ENCODE peak calls at places on chromosomes 7 and 10, in eight cellular contexts. A is EH; Y is activated CD4-positive, alpha-beta T cell treated with anti-CD3 and anti-CD28 coated beads, Interleukin-2, amount 50 U/mL, for 4 hours; I is left ventricle myocardium inferior; Q is stimulated activated CD8-positive, alpha-beta memory T cell treated with anti-CD3 and anti-CD28 coated beads, Interleukin-7, amount 100 ng/mL, for 24 hours; W is retina; S is aorta; J is adrenal gland. B is an unnamed sample.

GRCh38 chr10:44333511-44333910 is 51.4 kb downstream of the CXCL12 start:
- DNase-seq in A (no peak), Y (no peak), I (no peak), Q (no peak), W (no peak), S (no peak), J (no peak), B (no peak)

GRCh38 chr7:114375914-114376313 is 38.7 kb upstream of the FOXP2 start:
- DNase-seq in A (no peak), Y (no peak), I (no peak), Q (no peak), W (no peak), S (no peak), J (no peak), B (no peak)

GRCh38 chr10:79266543-79267312 is 80.5 kb upstream of the PPIF start:
- DNase-seq in A (peak; percentile 98), Y (no peak), I (peak; percentile 70), Q (no peak), W (no peak), S (peak; percentile 95), J (peak; percentile 55), B (no peak)

GRCh38 chr7:135558337-135558767 is 635 bp downstream of the NUP205 start:
- DNase-seq in A (peak; percentile 73), Y (peak; percentile 54), I (peak; percentile 34), Q (peak; percentile 34), W (no peak), S (peak; percentile 62), J (peak; percentile 41), B (peak; percentile 78)

GRCh38 chr10:43461950-43462349 is 25.0 kb downstream of the ZNF487 start:
- DNase-seq in A (peak; percentile 76), Y (no peak), I (no peak), Q (no peak), W (peak; percentile 54), S (no peak), J (peak; percentile 47), B (peak; percentile 86)

GRCh38 chr10:99395750-99396445 is 34.5 kb downstream of the GOT1 start:
- DNase-seq in A (peak; percentile 93), Y (no peak), I (no peak), Q (no peak), W (no peak), S (no peak), J (no peak), B (no peak)

GRCh38 chr10:98314577-98315284 is 46.7 kb upstream of the LOXL4 start:
- DNase-seq in A (peak; percentile 67), Y (no peak), I (no peak), Q (no peak), W (no peak), S (peak; percentile 69), J (peak; percentile 55), B (no peak)

GRCh38 chr7:158450476-158451124 is 137.0 kb downstream of the PTPRN2 start:
- DNase-seq in A (no peak), Y (no peak), I (no peak), Q (no peak), W (no peak), S (no peak), J (no peak), B (no peak)

GRCh38 chr10:48607356-48608278 is 2.7 kb upstream of the ARHGAP22 start:
- DNase-seq in A (peak; percentile 63), Y (no peak), I (no peak), Q (no peak), W (no peak), S (no peak), J (peak; percentile 15), B (no peak)

GRCh38 chr10:35911233-35911632 is 269.1 kb upstream of the FZD8 start:
- DNase-seq in A (no peak), Y (no peak), I (no peak), Q (no peak), W (no peak), S (no peak), J (no peak), B (no peak)

GRCh38 chr10:23139677-23140076 is 44.3 kb downstream of the MSRB2 start:
- DNase-seq in A (no peak), Y (no peak), I (no peak), Q (no peak), W (no peak), S (no peak), J (no peak), B (no peak)

GRCh38 chr10:6018422-6018821 is 41.1 kb upstream of the IL15RA start:
- DNase-seq in A (no peak), Y (no peak), I (peak; percentile 48), Q (no peak), W (no peak), S (no peak), J (no peak), B (no peak)

GRCh38 chr7:116111429-116111828 is 80.9 kb upstream of the TFEC start:
- DNase-seq in A (no peak), Y (no peak), I (no peak), Q (no peak), W (no peak), S (no peak), J (no peak), B (no peak)

GRCh38 chr10:60757422-60757895 is 20.8 kb upstream of the CDK1 start:
- DNase-seq in A (peak; percentile 48), Y (no peak), I (no peak), Q (no peak), W (no peak), S (no peak), J (no peak), B (peak; percentile 11)

GRCh38 chr10:9709849-9710248 is 1307.8 kb upstream of the CELF2 start:
- DNase-seq in A (peak; percentile 0), Y (no peak), I (no peak), Q (no peak), W (no peak), S (no peak), J (no peak), B (no peak)

GRCh38 chr7:55517936-55518689 is 54.2 kb downstream of the VOPP1 start:
- DNase-seq in A (no peak), Y (no peak), I (no peak), Q (no peak), W (no peak), S (no peak), J (no peak), B (no peak)

GRCh38 chr10:103583871-103584215 is 90.3 kb downstream of the NEURL1 start:
- DNase-seq in A (no peak), Y (no peak), I (no peak), Q (no peak), W (no peak), S (no peak), J (no peak), B (no peak)

GRCh38 chr10:14560794-14561765 is 213.6 kb downstream of the FAM107B start:
- DNase-seq in A (no peak), Y (no peak), I (no peak), Q (no peak), W (no peak), S (no peak), J (no peak), B (no peak)

GRCh38 chr10:124650820-124651401 is 93.3 kb downstream of the FAM53B start:
- DNase-seq in A (no peak), Y (peak; percentile 47), I (no peak), Q (no peak), W (no peak), S (no peak), J (no peak), B (no peak)

GRCh38 chr10:7102084-7102483 is 308.8 kb downstream of the SFMBT2 start:
- DNase-seq in A (no peak), Y (no peak), I (no peak), Q (no peak), W (no peak), S (no peak), J (no peak), B (no peak)

GRCh38 chr10:103114876-103115275 is 78.2 kb downstream of the NT5C2 start:
- DNase-seq in A (no peak), Y (no peak), I (no peak), Q (no peak), W (no peak), S (no peak), J (no peak), B (no peak)

GRCh38 chr7:27073066-27073465 is 22.7 kb downstream of the HOXA1 start:
- DNase-seq in A (no peak), Y (no peak), I (no peak), Q (no peak), W (no peak), S (no peak), J (no peak), B (no peak)

GRCh38 chr10:52542891-52543290 is 228.8 kb downstream of the DKK1 start:
- DNase-seq in A (peak; percentile 30), Y (no peak), I (no peak), Q (no peak), W (no peak), S (no peak), J (no peak), B (no peak)

GRCh38 chr7:88386757-88387156 is 80.1 kb upstream of the STEAP4 start:
- DNase-seq in A (no peak), Y (no peak), I (no peak), Q (no peak), W (no peak), S (no peak), J (no peak), B (no peak)

GRCh38 chr10:12466701-12467100 is 117.4 kb downstream of the CAMK1D start:
- DNase-seq in A (no peak), Y (no peak), I (no peak), Q (no peak), W (no peak), S (no peak), J (no peak), B (no peak)

GRCh38 chr7:121049028-121049791 is 60.7 kb downstream of the CPED1 start:
- DNase-seq in A (peak; percentile 29), Y (no peak), I (no peak), Q (no peak), W (no peak), S (no peak), J (no peak), B (no peak)

GRCh38 chr7:161786-162185 is 30.6 kb upstream of the FAM20C start:
- DNase-seq in A (no peak), Y (no peak), I (no peak), Q (no peak), W (no peak), S (peak; percentile 21), J (peak; percentile 13), B (no peak)

GRCh38 chr7:124033093-124033806 is 383 bp upstream of the TMEM229A start:
- DNase-seq in A (no peak), Y (no peak), I (peak; percentile 22), Q (no peak), W (peak; percentile 75), S (peak; percentile 37), J (peak; percentile 22), B (peak; percentile 77)

GRCh38 chr10:73817826-73818225 is 6.4 kb upstream of the NDST2 start:
- DNase-seq in A (no peak), Y (no peak), I (no peak), Q (no peak), W (no peak), S (no peak), J (no peak), B (no peak)

GRCh38 chr10:8566737-8567136 is 512.2 kb downstream of the GATA3 start:
- DNase-seq in A (no peak), Y (no peak), I (no peak), Q (no peak), W (no peak), S (no peak), J (no peak), B (no peak)

GRCh38 chr7:45174328-45174610 is 16.7 kb downstream of the RAMP3 start:
- DNase-seq in A (no peak), Y (no peak), I (no peak), Q (no peak), W (no peak), S (no peak), J (no peak), B (no peak)

GRCh38 chr7:913736-914520 is 37.6 kb downstream of the GET4 start:
- DNase-seq in A (no peak), Y (no peak), I (no peak), Q (no peak), W (no peak), S (no peak), J (no peak), B (no peak)

GRCh38 chr7:141053626-141054025 is 20.2 kb upstream of the TMEM178B start:
- DNase-seq in A (peak; percentile 12), Y (peak; percentile 28), I (no peak), Q (no peak), W (peak; percentile 17), S (no peak), J (no peak), B (no peak)

GRCh38 chr7:6934981-6935380 is 108.9 kb upstream of the CCZ1B start:
- DNase-seq in A (no peak), Y (no peak), I (no peak), Q (no peak), W (no peak), S (no peak), J (no peak), B (no peak)